ENCODE peak calls at places on chromosomes 4 and X, in eight cellular contexts. C is pancreas, W is fibroblast of lung, N is IMR-90, K is fibroblast of the aortic adventitia, B is lower leg skin, H is BE2C, Y is kidney epithelial cell. G is an unnamed sample.

GRCh38 chrX:68999351-68999750 is 165.9 kb downstream of the PJA1 start:
- DNase-seq in N (peak), Y (peak), K (peak), B (peak), W (no peak), C (no peak), H (no peak), G (no peak)

GRCh38 chrX:69282893-69283690 is 117.8 kb upstream of the PJA1 start:
- DNase-seq in B (no peak), K (no peak), Y (no peak), W (no peak), C (no peak), N (no peak), H (no peak), G (no peak)

GRCh38 chrX:23662187-23662586 is 5.1 kb upstream of the PRDX4 start:
- DNase-seq in K (no peak), H (no peak), C (no peak), B (no peak), N (no peak), W (no peak), Y (no peak), G (no peak)

GRCh38 chr4:48255130-48255958 is 14.3 kb downstream of the TEC start:
- DNase-seq in Y (no peak), K (no peak), H (peak), N (no peak), B (no peak), W (no peak), C (no peak), G (no peak)

GRCh38 chrX:105191878-105192277 is 28.6 kb downstream of the TEX13A start:
- DNase-seq in Y (no peak), K (no peak), W (no peak), C (no peak), B (no peak), N (no peak), H (no peak), G (peak)

GRCh38 chrX:24149346-24150050 is at the start of gene ZFX:
- DNase-seq in K (peak), W (peak), B (peak), Y (no peak), H (peak), C (peak), N (peak), G (peak)

GRCh38 chrX:115894087-115894486 is 276.5 kb upstream of the AGTR2 start:
- DNase-seq in K (peak), Y (no peak), B (no peak), N (peak), C (no peak), H (peak), W (no peak), G (peak)

GRCh38 chrX:69067841-69068240 is 97.4 kb downstream of the PJA1 start:
- DNase-seq in C (no peak), N (no peak), K (no peak), B (peak), W (no peak), H (no peak), Y (no peak), G (no peak)

GRCh38 chr4:137390707-137391106 is 141.6 kb downstream of the PCDH18 start:
- DNase-seq in N (peak), H (no peak), B (no peak), C (no peak), K (peak), W (peak), Y (no peak), G (peak)

GRCh38 chrX:119763175-119763574 is 4.8 kb downstream of the SOWAHD start:
- DNase-seq in C (no peak), W (peak), B (no peak), H (no peak), Y (peak), N (peak), K (peak), G (peak)

GRCh38 chrX:19063030-19063429 is 59.2 kb downstream of the ADGRG2 start:
- DNase-seq in K (no peak), H (no peak), Y (no peak), W (no peak), B (no peak), C (no peak), N (peak), G (no peak)

GRCh38 chrX:134258202-134258601 is 21.2 kb downstream of the CCDC160 start:
- DNase-seq in N (no peak), B (no peak), H (no peak), C (no peak), Y (no peak), W (no peak), K (no peak), G (no peak)

GRCh38 chrX:41917517-41917916 is 5.8 kb downstream of the CASK start:
- DNase-seq in K (no peak), N (no peak), C (no peak), Y (no peak), B (no peak), H (no peak), W (no peak), G (no peak)

GRCh38 chr4:78775278-78776030 is 696 bp upstream of the BMP2K start:
- DNase-seq in H (peak), Y (no peak), C (peak), B (peak), K (peak), N (peak), W (peak), G (peak)

GRCh38 chr4:73257242-73257994 is 1.2 kb downstream of the ANKRD17 start:
- DNase-seq in Y (peak), W (peak), K (peak), C (peak), N (peak), B (peak), H (peak), G (peak)

GRCh38 chrX:31603411-31604120 is 531.7 kb upstream of the FTHL17 start:
- DNase-seq in N (peak), H (no peak), W (peak), K (no peak), Y (no peak), B (no peak), C (no peak), G (peak)

GRCh38 chr4:3520796-3521600 is 11.2 kb downstream of the LRPAP1 start:
- DNase-seq in Y (no peak), C (peak), H (no peak), W (no peak), N (no peak), B (peak), K (no peak), G (no peak)

GRCh38 chr4:165502919-165503907 is 124.4 kb downstream of the CPE start:
- DNase-seq in Y (no peak), W (peak), N (peak), B (no peak), H (no peak), K (peak), C (no peak), G (peak)

GRCh38 chrX:81174286-81174685 is 27.4 kb downstream of the HMGN5 start:
- DNase-seq in K (peak), N (peak), H (no peak), Y (no peak), C (no peak), W (peak), B (no peak), G (peak)

GRCh38 chr4:137635596-137635995 is 103.3 kb upstream of the PCDH18 start:
- DNase-seq in W (peak), H (no peak), N (no peak), K (peak), C (no peak), Y (no peak), B (no peak), G (peak)

GRCh38 chr4:187602339-187603092 is 393.1 kb upstream of the ZFP42 start:
- DNase-seq in K (peak), H (no peak), Y (no peak), N (peak), B (no peak), W (peak), C (no peak), G (peak)

GRCh38 chrX:129793604-129794191 is 13.9 kb downstream of the SASH3 start:
- DNase-seq in H (no peak), B (peak), W (no peak), N (no peak), C (no peak), Y (no peak), K (no peak), G (no peak)

GRCh38 chr4:149980941-149981340 is 97.3 kb upstream of the DCLK2 start:
- DNase-seq in H (peak), Y (peak), B (peak), W (peak), N (peak), K (peak), C (peak), G (peak)

GRCh38 chr4:176043838-176044588 is 21.6 kb upstream of the WDR17 start:
- DNase-seq in C (no peak), Y (no peak), B (no peak), W (no peak), H (no peak), K (no peak), N (no peak), G (no peak)

GRCh38 chrX:20059467-20060128 is 57.1 kb downstream of the MAP7D2 start:
- DNase-seq in B (no peak), K (no peak), Y (no peak), N (no peak), W (no peak), C (no peak), H (no peak), G (no peak)

GRCh38 chr4:77092832-77093800 is 17.3 kb upstream of the CCNI start:
- DNase-seq in W (no peak), N (no peak), K (peak), B (no peak), C (no peak), Y (no peak), H (no peak), G (peak)

GRCh38 chr4:176302283-176303275 is 17.2 kb upstream of the SPCS3 start:
- DNase-seq in C (no peak), Y (peak), H (no peak), K (peak), B (no peak), W (peak), N (peak), G (peak)

GRCh38 chr4:38365748-38366310 is 298.2 kb upstream of the KLF3 start:
- DNase-seq in K (no peak), H (no peak), B (no peak), N (no peak), C (peak), Y (no peak), W (no peak), G (no peak)

GRCh38 chr4:142556048-142556447 is 290.1 kb downstream of the INPP4B start:
- DNase-seq in K (no peak), N (no peak), H (no peak), C (no peak), B (no peak), Y (no peak), W (no peak), G (no peak)
- H3K4me3 ChIP-seq in K (no peak), N (no peak), H (no peak), C (no peak), B (no peak), Y (no peak), W (no peak), G (no peak)

GRCh38 chrX:16639966-16640365 is 10.0 kb upstream of the S100G start:
- DNase-seq in N (no peak), W (no peak), H (no peak), K (no peak), B (no peak), Y (no peak), C (no peak), G (no peak)

GRCh38 chrX:16638533-16638932 is 11.4 kb upstream of the S100G start:
- DNase-seq in W (no peak), Y (no peak), N (no peak), C (no peak), B (no peak), H (no peak), K (no peak), G (no peak)

GRCh38 chrX:16640823-16641222 is 9.1 kb upstream of the S100G start:
- DNase-seq in K (no peak), Y (no peak), N (no peak), C (no peak), W (no peak), H (no peak), B (no peak), G (no peak)

GRCh38 chrX:16633754-16634153 is 16.2 kb upstream of the S100G start:
- DNase-seq in C (no peak), B (no peak), K (peak), Y (no peak), H (no peak), W (peak), N (peak), G (peak)

DNA sequence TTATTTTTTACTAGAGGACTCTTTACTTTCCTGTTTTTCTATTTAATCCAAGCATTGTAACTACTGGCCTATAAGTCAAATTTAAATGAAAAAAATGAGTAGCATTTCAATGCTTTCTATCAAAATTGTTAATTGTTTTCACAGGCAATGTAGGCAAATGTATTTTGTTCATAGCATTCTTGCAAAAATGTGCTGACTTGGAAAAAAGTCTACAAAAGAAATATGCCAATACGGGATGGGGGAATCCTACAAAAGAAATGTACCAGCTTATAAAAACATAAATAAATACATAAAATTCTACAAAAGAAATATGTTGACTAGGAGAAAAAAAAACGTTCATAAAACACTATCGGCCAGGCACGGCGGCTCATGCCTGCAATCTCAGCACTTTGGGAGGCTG is 14.9 kb upstream of the S100G start:
- DNase-seq in H (no peak), N (no peak), B (no peak), K (no peak), W (no peak), C (no peak), Y (no peak), G (no peak)
- TF ChIP-seq CTCF in H (no peak), N (no peak), B (no peak), K (no peak), W (no peak), C (no peak), Y (no peak), G (no peak)

GRCh38 chrX:102746134-102746584 is 25.6 kb downstream of the GPRASP3 start:
- DNase-seq in Y (no peak), N (no peak), B (peak), K (peak), C (peak), H (no peak), W (peak), G (peak)
- H3K4me3 ChIP-seq in Y (peak), N (peak), B (peak), K (peak), C (peak), H (peak), W (peak), G (peak)

GRCh38 chr4:134906404-134907023 is 704.9 kb upstream of the PABPC4L start:
- DNase-seq in K (no peak), N (no peak), C (no peak), Y (no peak), H (peak), B (no peak), W (peak), G (peak)
- TF ChIP-seq CTCF in K (no peak), N (no peak), C (peak), Y (peak), H (peak), B (no peak), W (peak), G (peak)

DNA sequence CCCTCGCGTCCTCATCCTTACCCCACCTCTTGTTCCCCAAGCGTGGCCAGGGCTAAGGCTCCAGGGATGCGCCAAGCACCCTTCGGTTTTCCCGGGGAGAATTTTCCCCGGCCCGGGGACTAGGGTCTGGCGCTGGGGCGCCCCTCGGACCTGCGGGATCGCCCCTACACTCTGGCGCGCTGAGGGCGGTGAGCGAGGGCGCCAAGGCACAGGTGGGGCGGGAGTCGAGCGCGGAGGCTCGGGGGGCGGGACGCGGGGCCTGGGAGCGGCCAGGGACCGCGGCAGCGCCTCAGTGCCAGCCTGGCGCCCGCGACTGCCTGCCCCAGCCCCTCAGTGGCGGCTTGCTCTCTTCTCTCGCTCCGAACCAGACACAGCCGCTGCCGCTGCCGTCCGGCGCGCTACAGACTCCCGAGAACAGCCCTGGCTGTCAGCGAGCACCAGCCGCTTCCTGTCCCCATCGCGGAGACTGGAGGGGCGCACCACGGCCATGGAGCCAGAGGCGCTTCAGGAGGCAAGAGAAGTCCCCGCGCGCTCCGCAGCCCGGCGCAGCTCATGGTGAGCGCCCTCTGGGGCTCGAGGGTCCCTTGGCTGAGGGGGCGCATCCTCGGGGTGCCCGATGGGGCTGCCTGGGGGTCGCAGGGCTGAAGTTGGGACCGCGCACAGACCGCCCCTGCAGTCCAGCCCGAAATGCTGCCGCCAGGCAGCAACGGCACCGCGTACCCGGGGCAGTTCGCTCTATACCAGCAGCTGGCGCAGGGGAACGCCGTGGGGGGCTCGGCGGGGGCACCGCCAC is at the start of gene DRD5:
- DNase-seq in W (no peak), N (no peak), H (no peak), K (no peak), C (no peak), B (no peak), Y (no peak), G (no peak)
- H3K4me3 ChIP-seq in W (no peak), N (no peak), H (no peak), K (no peak), C (no peak), B (no peak), Y (no peak), G (no peak)

DNA sequence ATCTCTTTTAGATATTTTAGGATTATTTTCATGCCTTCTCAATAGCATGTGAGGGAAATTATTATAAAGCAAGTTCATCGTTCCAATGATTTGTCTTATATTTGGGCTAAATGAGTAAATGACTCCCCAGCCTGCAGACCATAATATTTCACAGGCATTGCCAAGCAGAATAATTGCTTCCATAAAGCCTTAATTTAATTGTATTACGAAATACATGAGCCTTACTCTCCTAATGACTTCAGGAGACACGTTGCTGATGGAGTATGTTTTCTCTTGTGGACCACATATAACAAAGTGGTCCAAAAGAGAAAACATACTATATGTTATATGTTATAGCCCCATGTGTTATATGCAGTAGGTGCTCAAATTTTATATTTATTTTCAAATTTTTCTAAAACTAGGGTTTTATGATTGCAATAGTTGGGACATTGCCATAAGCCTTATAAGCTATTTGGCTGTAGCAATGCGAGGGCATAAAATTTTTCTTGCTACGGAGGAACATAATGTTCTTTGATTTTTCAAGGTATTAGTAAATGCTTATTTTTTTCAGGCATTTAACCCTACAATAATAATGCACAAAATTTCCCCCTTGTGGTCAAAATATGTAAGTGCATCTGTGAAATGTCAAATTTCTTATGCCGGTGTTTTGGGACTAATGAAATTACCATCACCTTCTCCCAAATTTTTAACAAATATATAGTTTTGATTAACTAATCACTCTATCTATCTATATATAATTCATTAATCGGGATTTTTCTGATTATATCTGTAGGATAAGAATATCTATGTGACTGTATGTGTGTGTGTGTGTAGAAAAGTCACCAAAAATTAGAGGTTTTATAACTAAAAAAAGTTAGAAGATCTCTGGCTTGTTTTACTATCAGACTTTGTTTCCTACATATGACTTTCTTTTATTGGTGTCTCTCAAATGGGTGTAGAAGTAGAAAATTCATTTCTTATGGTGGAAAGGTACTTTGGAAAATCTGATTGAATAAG is 26.4 kb upstream of the TMPRSS11D start:
- DNase-seq in N (peak), Y (no peak), B (no peak), H (no peak), W (peak), C (no peak), K (peak), G (peak)
- TF ChIP-seq CTCF in N (peak), Y (peak), B (no peak), H (peak), W (peak), C (peak), K (peak), G (peak)

DNA sequence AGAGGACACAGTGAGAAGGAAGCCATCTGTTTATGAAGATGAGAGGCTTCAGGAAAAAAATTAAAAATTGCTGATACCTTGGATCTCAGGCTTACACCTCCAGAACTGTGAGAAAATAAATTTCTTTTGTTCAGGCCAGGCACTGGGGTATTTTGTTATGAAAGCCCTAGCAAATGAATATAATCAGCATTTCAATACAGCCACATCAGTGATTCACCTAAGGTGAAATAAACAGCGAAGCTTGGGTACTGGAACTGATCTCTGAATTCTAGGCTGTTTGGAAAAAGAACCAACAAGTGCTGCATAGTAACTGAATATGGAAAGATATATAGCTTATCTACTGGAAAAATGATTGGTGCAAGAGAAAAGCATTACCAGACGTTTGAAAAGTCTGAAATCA is 88.5 kb downstream of the PDS5A start:
- DNase-seq in W (no peak), Y (no peak), C (no peak), N (no peak), K (no peak), H (no peak), B (no peak), G (no peak)
- H3K4me3 ChIP-seq in W (no peak), Y (no peak), C (no peak), N (no peak), K (no peak), H (no peak), B (no peak), G (no peak)

DNA sequence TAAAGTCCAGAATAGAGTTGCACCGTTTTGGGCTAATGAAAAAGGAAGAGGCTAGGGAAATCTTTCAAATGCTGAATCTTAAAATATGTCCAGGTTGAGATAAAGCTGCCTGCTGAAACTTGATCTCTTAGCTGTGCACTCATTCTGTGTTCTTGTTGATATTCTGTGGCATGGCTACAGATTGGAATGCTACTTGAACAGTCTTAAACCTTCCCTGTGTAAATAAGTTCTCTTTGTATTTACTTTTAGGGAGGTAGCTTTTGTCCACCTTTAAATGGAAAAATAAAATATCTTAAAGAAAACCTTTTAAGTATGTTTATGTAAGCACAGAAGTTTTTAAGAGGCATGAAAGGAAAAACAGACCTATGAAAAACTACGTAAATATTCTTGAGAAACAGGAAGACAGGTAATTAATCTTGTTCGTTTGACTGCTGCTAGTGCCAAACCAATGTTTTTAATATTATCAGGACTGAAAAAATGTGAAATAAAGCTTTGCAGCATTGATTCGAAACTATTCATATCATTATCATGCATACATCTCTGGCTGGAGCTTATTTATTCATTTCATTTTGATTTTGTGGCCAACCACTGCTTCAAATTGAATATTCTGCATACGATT is 17.9 kb downstream of the HSD17B13 start:
- DNase-seq in Y (no peak), N (peak), B (no peak), C (no peak), W (peak), H (no peak), K (peak), G (no peak)
- TF ChIP-seq CTCF in Y (no peak), N (no peak), B (no peak), C (no peak), W (no peak), H (no peak), K (no peak), G (no peak)

G was measured in fibroblast of pulmonary artery.